ENCODE peak calls at places on chromosomes 1 and 21, in five cellular contexts. X is naive thymus-derived CD8-positive, alpha-beta T cell; K is stimulated activated CD4-positive, alpha-beta T cell treated with anti-CD3 and anti-CD28 coated beads, Interleukin-4, amount 100 ng/mL, for 4 hours; O is AG08396; F is activated CD4-positive, alpha-beta T cell treated with anti-CD3 and anti-CD28 coated beads for 36 hours. Q is an unnamed sample.
A peak's percentile ranks its signal among the peaks of the same experiment; 100 is the strongest.

GRCh38 chr1:74811421-74812179 is 78.6 kb downstream of the TYW3 start:
- DNase-seq in X (no peak), K (no peak), O (no peak), F (no peak), Q (no peak)

GRCh38 chr1:110310300-110310699 is 28.9 kb upstream of the RBM15 start:
- DNase-seq in X (no peak), K (no peak), O (no peak), F (no peak), Q (no peak)

GRCh38 chr1:161899091-161899490 is 124.6 kb downstream of the OLFML2B start:
- DNase-seq in X (no peak), K (no peak), O (no peak), F (no peak), Q (no peak)

GRCh38 chr1:31734582-31735107 is 29.5 kb downstream of the ADGRB2 start:
- DNase-seq in X (no peak), K (no peak), O (peak; percentile 83), F (no peak), Q (no peak)

GRCh38 chr1:153094426-153094825 is at the start of gene SPRR2E:
- DNase-seq in X (no peak), K (no peak), O (no peak), F (no peak), Q (no peak)

GRCh38 chr1:244896550-244896949 is 32.2 kb upstream of the HNRNPU start:
- DNase-seq in X (no peak), K (no peak), O (peak; percentile 67), F (no peak), Q (no peak)

GRCh38 chr1:116506132-116507004 is 64.5 kb downstream of the CD58 start:
- DNase-seq in X (no peak), K (no peak), O (no peak), F (peak; percentile 35), Q (no peak)

GRCh38 chr1:12426030-12426429 is 192.0 kb downstream of the DHRS3 start:
- DNase-seq in X (no peak), K (no peak), O (no peak), F (no peak), Q (no peak)

GRCh38 chr1:11761988-11762406 is at the start of gene C1orf167:
- DNase-seq in X (no peak), K (no peak), O (no peak), F (peak; percentile 58), Q (no peak)

GRCh38 chr1:236051107-236051885 is 13.6 kb downstream of the NID1 start:
- DNase-seq in X (no peak), K (no peak), O (peak; percentile 46), F (no peak), Q (no peak)

GRCh38 chr1:246734861-246735260 is 10.7 kb downstream of the SCCPDH start:
- DNase-seq in X (no peak), K (no peak), O (no peak), F (no peak), Q (no peak)

GRCh38 chr21:46193829-46194373 is 9.6 kb upstream of the SPATC1L start:
- DNase-seq in X (no peak), K (no peak), O (no peak), F (no peak), Q (no peak)

GRCh38 chr1:200938955-200939354 is 44.3 kb downstream of the INAVA start:
- DNase-seq in X (no peak), K (no peak), O (no peak), F (peak; percentile 30), Q (peak; percentile 56)

GRCh38 chr1:60255565-60255964 is 182.0 kb upstream of the C1orf87 start:
- DNase-seq in X (no peak), K (no peak), O (no peak), F (no peak), Q (no peak)

GRCh38 chr21:32958288-32958992 is 67.3 kb upstream of the OLIG2 start:
- DNase-seq in X (no peak), K (no peak), O (no peak), F (no peak), Q (peak; percentile 57)

GRCh38 chr1:7580923-7581753 is 190.0 kb upstream of the VAMP3 start:
- DNase-seq in X (no peak), K (no peak), O (no peak), F (no peak), Q (no peak)

GRCh38 chr1:214525535-214526019 is 25.8 kb downstream of the PTPN14 start:
- DNase-seq in X (no peak), K (no peak), O (no peak), F (no peak), Q (no peak)

GRCh38 chr1:202146993-202147392 is 2.5 kb upstream of the ARL8A start:
- DNase-seq in X (no peak), K (no peak), O (no peak), F (peak; percentile 16), Q (no peak)

GRCh38 chr1:27935721-27936120 is 921 bp downstream of the SMPDL3B start:
- DNase-seq in X (no peak), K (no peak), O (no peak), F (no peak), Q (no peak)

GRCh38 chr1:218636548-218636947 is 291.4 kb downstream of the TGFB2 start:
- DNase-seq in X (no peak), K (no peak), O (no peak), F (no peak), Q (no peak)

GRCh38 chr1:70874826-70875225 is 172.8 kb downstream of the PTGER3 start:
- DNase-seq in X (no peak), K (no peak), O (no peak), F (no peak), Q (no peak)

GRCh38 chr1:19405761-19406481 is 79.4 kb downstream of the CAPZB start:
- DNase-seq in X (peak; percentile 68), K (no peak), O (no peak), F (no peak), Q (no peak)

GRCh38 chr1:214111796-214112195 is 124.0 kb downstream of the PROX1 start:
- DNase-seq in X (no peak), K (no peak), O (no peak), F (no peak), Q (no peak)

GRCh38 chr1:247335871-247336270 is 4.2 kb upstream of the ZNF496 start:
- DNase-seq in X (no peak), K (no peak), O (no peak), F (peak; percentile 31), Q (no peak)

GRCh38 chr1:119288751-119289150 is 79.8 kb upstream of the HAO2 start:
- DNase-seq in X (no peak), K (no peak), O (no peak), F (no peak), Q (no peak)

GRCh38 chr1:30537279-30537678 is 186.1 kb downstream of the MATN1 start:
- DNase-seq in X (no peak), K (no peak), O (no peak), F (no peak), Q (no peak)

GRCh38 chr1:212520299-212520698 is 87.6 kb downstream of the NENF start:
- DNase-seq in X (no peak), K (no peak), O (no peak), F (no peak), Q (no peak)

Q was measured in NK-92 treated with Interleukin-12 subunit alpha and Interleukin-12 subunit beta, amount 100 ng/mL, for 24 hours.